ENCODE peak calls at places on chromosomes 12 and 14, in nine cellular contexts. O, L, N, J, F, V, B, H and I are unnamed samples.

GRCh38 chr12:117643971-117644370 is 282.5 kb upstream of the NOS1 start:
- DNase-seq in L (no peak), N (no peak), B (no peak), H (no peak), V (no peak), J (no peak), F (no peak), O (no peak), I (no peak)

GRCh38 chr14:63174760-63175191 is 29.5 kb upstream of the RHOJ start:
- DNase-seq in L (peak), H (peak), J (peak), F (no peak), B (no peak), N (peak), V (no peak), O (no peak), I (no peak)

GRCh38 chr12:111322336-111323250 is 46.3 kb downstream of the PHETA1 start:
- DNase-seq in H (peak), J (no peak), N (peak), L (peak), V (no peak), F (no peak), B (no peak), O (no peak), I (no peak)

GRCh38 chr14:51424569-51425251 is 184.7 kb downstream of the TMX1 start:
- DNase-seq in O (no peak), J (no peak), H (no peak), N (no peak), B (no peak), L (peak), V (no peak), F (no peak), I (no peak)

GRCh38 chr12:110699591-110700445 is 10.9 kb upstream of the HVCN1 start:
- DNase-seq in N (no peak), H (no peak), O (no peak), V (no peak), L (no peak), B (no peak), J (no peak), F (no peak), I (no peak)

GRCh38 chr12:80291108-80291754 is 152.8 kb upstream of the PTPRQ start:
- DNase-seq in B (no peak), F (no peak), L (no peak), J (no peak), V (no peak), H (no peak), N (no peak), O (no peak), I (no peak)

GRCh38 chr14:89417469-89418225 is 614 bp upstream of the FOXN3 start:
- DNase-seq in L (peak), O (peak), F (peak), H (peak), B (peak), V (peak), N (no peak), J (no peak), I (no peak)

GRCh38 chr12:97886548-97887176 is 424.1 kb downstream of the RMST start:
- DNase-seq in O (no peak), V (no peak), F (no peak), L (no peak), J (no peak), H (no peak), N (no peak), B (no peak), I (no peak)

GRCh38 chr12:53052419-53053222 is 2.8 kb downstream of the TNS2 start:
- DNase-seq in J (peak), V (no peak), N (peak), B (peak), O (peak), H (peak), F (no peak), L (peak), I (no peak)

GRCh38 chr14:102777711-102778615 is 714 bp downstream of the TRAF3 start:
- DNase-seq in H (no peak), L (peak), B (peak), F (no peak), O (no peak), J (no peak), V (no peak), N (no peak), I (no peak)

GRCh38 chr14:68947802-68948201 is 31.3 kb downstream of the ACTN1 start:
- DNase-seq in L (peak), F (no peak), H (peak), B (peak), N (no peak), J (peak), O (no peak), V (no peak), I (no peak)

GRCh38 chr12:115867854-115868253 is 409.6 kb downstream of the MED13L start:
- DNase-seq in F (no peak), L (no peak), J (no peak), N (no peak), H (no peak), O (no peak), B (no peak), V (no peak), I (no peak)

GRCh38 chr12:96386794-96387193 is 13.4 kb downstream of the CDK17 start:
- DNase-seq in B (no peak), O (no peak), N (no peak), F (no peak), H (no peak), L (no peak), V (no peak), J (no peak), I (no peak)

GRCh38 chr14:105030194-105030593 is 9.3 kb upstream of the CDCA4 start:
- DNase-seq in V (no peak), N (no peak), J (no peak), B (no peak), F (no peak), H (no peak), L (no peak), O (no peak), I (no peak)

GRCh38 chr14:32469388-32470160 is 140.5 kb downstream of the AKAP6 start:
- DNase-seq in O (no peak), H (peak), F (no peak), V (no peak), B (no peak), L (peak), N (no peak), J (peak), I (no peak)

GRCh38 chr14:101088395-101088667 is 184.8 kb upstream of the RTL1 start:
- DNase-seq in J (no peak), F (no peak), B (no peak), O (no peak), N (no peak), L (no peak), H (no peak), V (no peak), I (no peak)

GRCh38 chr12:28574746-28575592 is 384.7 kb downstream of the CCDC91 start:
- DNase-seq in L (no peak), B (no peak), J (no peak), H (no peak), V (no peak), O (no peak), N (no peak), F (no peak), I (no peak)

GRCh38 chr12:109873653-109874052 is 6.7 kb downstream of the GLTP start:
- DNase-seq in H (peak), L (peak), O (peak), B (no peak), J (no peak), N (no peak), V (no peak), F (no peak), I (no peak)

GRCh38 chr14:104451474-104451873 is 128.1 kb upstream of the C14orf180 start:
- DNase-seq in B (no peak), F (no peak), J (no peak), O (no peak), H (no peak), V (no peak), L (no peak), N (no peak), I (no peak)

GRCh38 chr14:100695423-100695738 is 31.3 kb upstream of the DLK1 start:
- DNase-seq in L (no peak), N (no peak), V (no peak), O (no peak), F (no peak), J (no peak), H (no peak), B (no peak), I (no peak)

GRCh38 chr12:68259318-68259940 is 6.0 kb upstream of the IL22 start:
- DNase-seq in F (no peak), B (no peak), V (no peak), O (no peak), L (peak), H (no peak), J (no peak), N (no peak), I (no peak)

GRCh38 chr12:14384783-14385638 is 19.5 kb downstream of the ATF7IP start:
- DNase-seq in J (peak), V (peak), L (peak), O (peak), N (peak), B (no peak), F (peak), H (peak), I (no peak)

GRCh38 chr14:98906123-98906995 is 365.6 kb downstream of the BCL11B start:
- DNase-seq in L (no peak), N (no peak), V (no peak), O (peak), F (no peak), B (peak), J (peak), H (peak), I (no peak)

GRCh38 chr12:20588057-20588456 is 107.1 kb upstream of the SLCO1C1 start:
- DNase-seq in B (no peak), O (no peak), J (no peak), H (no peak), L (no peak), N (peak), V (no peak), F (no peak), I (no peak)

GRCh38 chr14:55556929-55557623 is 22.9 kb upstream of the KTN1 start:
- DNase-seq in V (no peak), L (peak), B (peak), N (peak), O (peak), J (peak), H (peak), F (no peak), I (no peak)

GRCh38 chr12:22938323-22938722 is 313.4 kb downstream of the ETNK1 start:
- DNase-seq in B (no peak), H (no peak), V (no peak), O (no peak), L (no peak), J (no peak), N (no peak), F (no peak), I (no peak)

GRCh38 chr12:122133192-122133950 is 40.6 kb downstream of the IL31 start:
- DNase-seq in V (no peak), J (no peak), L (no peak), N (no peak), H (no peak), F (no peak), O (no peak), B (no peak), I (no peak)

GRCh38 chr12:19507823-19508222 is 68.5 kb downstream of the AEBP2 start:
- DNase-seq in O (no peak), N (no peak), L (peak), J (peak), H (no peak), B (no peak), V (no peak), F (no peak), I (no peak)